ENCODE peak calls at places on chromosomes 13 and 19, in eight cellular contexts. B is endothelial cell, U is B cell, C is AG04450, E is dorsolateral prefrontal cortex, S is left lung, O is osteocyte, F is neural crest cell. D is an unnamed sample.

GRCh38 chr13:87089391-87089790 is 581.8 kb upstream of the SLITRK5 start:
- DNase-seq in O (no peak), S (no peak), E (no peak), U (no peak), F (no peak), C (peak), B (no peak), D (no peak)

GRCh38 chr19:10104665-10105221 is 1.4 kb upstream of the PPAN start:
- DNase-seq in U (peak), F (no peak), S (no peak), B (no peak), C (no peak), O (no peak), E (no peak), D (no peak)

GRCh38 chr19:10288662-10289166 is 1.0 kb upstream of the ICAM5 start:
- DNase-seq in C (no peak), S (no peak), E (no peak), U (no peak), F (peak), O (no peak), B (no peak), D (peak)

GRCh38 chr13:44267966-44268365 is 105.7 kb upstream of the SERP2 start:
- DNase-seq in F (no peak), O (no peak), E (no peak), S (no peak), U (no peak), B (no peak), C (peak), D (no peak)

GRCh38 chr19:53868892-53869804 is 1.5 kb downstream of the MYADM start:
- DNase-seq in S (peak), O (peak), F (peak), U (peak), B (peak), E (no peak), C (peak), D (peak)

GRCh38 chr19:2771786-2772674 is 11.0 kb downstream of the SGTA start:
- DNase-seq in F (no peak), U (no peak), E (no peak), O (no peak), C (no peak), B (no peak), S (no peak), D (no peak)

GRCh38 chr19:47687906-47688305 is 25.3 kb upstream of the EHD2 start:
- DNase-seq in C (no peak), F (no peak), O (no peak), S (no peak), E (no peak), U (no peak), B (no peak), D (no peak)

GRCh38 chr13:44972956-44973581 is 16.2 kb downstream of the NUFIP1 start:
- DNase-seq in U (no peak), E (no peak), F (no peak), S (no peak), C (no peak), B (no peak), O (no peak), D (no peak)

GRCh38 chr13:32624441-32624840 is 38.2 kb downstream of the PDS5B start:
- DNase-seq in F (no peak), O (no peak), E (no peak), B (no peak), U (no peak), S (no peak), C (no peak), D (no peak)

DNA sequence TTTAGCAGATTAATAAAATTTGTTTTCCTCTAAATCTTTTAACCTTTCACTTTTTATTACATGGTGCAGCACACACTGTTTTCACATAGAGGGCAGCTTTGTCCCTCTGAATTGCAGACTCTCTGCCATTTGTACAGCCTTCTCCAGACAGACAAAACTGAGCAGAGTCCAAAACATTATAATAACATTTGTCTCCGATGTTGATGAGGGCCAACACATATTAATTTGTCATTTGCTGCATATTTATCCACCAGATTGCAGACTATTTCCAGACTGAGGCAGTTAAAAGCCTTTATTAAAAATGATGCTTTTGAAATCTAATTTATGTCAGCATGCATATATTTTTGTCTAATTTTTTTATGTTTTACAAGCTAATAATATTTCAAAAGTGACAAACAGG is 1251.9 kb upstream of the SLC10A2 start:
- DNase-seq in O (no peak), S (no peak), B (no peak), F (no peak), U (no peak), C (no peak), E (no peak), D (no peak)
- TF ChIP-seq CTCF in O (peak), S (no peak), B (no peak), F (peak), U (no peak), C (peak), E (peak), D (no peak)

GRCh38 chr13:30676672-30677071 is 58.7 kb upstream of the ALOX5AP start:
- DNase-seq in U (no peak), B (no peak), C (no peak), O (no peak), S (no peak), E (no peak), F (no peak), D (no peak)
- TF ChIP-seq CTCF in U (no peak), B (no peak), C (peak), O (peak), S (no peak), E (no peak), F (peak), D (no peak)

DNA sequence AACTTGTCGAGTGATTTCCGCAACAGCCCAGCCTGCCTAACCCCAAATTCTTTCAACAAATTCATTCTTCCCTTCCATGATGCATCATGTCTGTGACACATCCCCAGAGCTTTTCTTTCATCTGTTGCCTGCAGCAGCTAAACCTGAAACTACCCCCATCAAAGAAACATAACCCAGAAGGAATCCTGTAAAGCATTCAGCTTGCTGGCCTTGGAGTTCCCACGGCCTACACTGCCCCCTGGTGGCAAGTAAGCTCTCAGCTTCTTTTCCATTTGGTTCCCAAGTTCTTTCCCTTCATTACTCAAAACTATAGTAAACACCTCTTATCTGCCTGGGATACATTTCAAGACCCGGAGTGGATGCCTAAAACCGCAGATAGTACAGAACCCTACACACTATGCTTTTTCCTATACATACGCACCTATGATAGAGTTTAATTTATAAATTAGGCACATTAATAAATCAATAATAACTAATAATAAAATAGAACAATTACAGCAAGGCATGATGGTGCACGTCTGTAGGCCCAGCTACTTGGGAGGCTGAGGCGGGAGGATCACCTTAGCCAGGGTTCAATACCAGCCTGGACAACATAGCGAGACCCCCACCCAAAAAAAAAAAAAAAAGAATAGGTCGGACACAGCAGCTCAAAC is 7.4 kb downstream of the ETHE1 start:
- DNase-seq in S (peak), C (peak), F (peak), O (peak), B (peak), U (peak), E (peak), D (peak)
- TF ChIP-seq CTCF in S (peak), C (peak), F (peak), O (peak), B (peak), U (peak), E (peak), D (peak)

DNA sequence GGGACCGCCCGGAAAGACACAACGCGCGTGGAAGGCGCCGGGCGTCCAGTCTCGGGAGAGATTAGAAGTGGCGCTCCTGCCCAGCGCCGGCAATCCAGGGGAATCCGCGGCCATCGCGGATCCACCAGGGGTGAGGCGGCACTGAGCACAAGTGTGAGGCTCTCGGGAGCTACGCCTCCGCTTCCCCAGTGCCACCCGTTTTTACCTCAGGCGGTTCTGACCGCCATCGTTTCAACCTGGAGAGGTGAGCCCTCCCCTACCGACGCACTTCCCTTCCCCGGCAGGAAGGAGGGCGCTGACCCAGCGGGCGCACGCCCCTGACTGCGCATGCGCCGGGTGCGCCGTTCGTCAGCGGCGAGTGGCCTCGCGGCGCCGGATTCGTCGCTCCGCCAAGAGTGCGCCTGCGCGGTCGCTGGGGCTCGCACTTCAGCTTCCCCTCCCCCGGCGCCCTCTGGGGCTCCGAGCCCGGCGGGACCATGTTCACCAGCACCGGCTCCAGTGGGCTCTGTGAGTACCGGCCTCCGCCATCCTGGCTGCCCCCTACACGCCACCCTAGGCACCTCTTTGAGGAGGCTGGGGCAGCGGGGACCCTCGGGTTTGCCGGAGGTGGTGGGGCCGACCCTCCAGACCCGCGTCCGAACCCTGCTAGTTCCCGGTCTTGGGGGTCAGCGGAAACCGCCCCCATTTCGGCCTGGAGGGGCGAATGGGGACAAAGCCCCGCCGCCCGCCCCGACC is at the start of gene UBAC2:
- DNase-seq in E (peak), S (peak), B (peak), U (peak), C (peak), F (peak), O (peak), D (peak)
- TF ChIP-seq CTCF in E (peak), S (no peak), B (no peak), U (no peak), C (peak), F (no peak), O (no peak), D (no peak)

DNA sequence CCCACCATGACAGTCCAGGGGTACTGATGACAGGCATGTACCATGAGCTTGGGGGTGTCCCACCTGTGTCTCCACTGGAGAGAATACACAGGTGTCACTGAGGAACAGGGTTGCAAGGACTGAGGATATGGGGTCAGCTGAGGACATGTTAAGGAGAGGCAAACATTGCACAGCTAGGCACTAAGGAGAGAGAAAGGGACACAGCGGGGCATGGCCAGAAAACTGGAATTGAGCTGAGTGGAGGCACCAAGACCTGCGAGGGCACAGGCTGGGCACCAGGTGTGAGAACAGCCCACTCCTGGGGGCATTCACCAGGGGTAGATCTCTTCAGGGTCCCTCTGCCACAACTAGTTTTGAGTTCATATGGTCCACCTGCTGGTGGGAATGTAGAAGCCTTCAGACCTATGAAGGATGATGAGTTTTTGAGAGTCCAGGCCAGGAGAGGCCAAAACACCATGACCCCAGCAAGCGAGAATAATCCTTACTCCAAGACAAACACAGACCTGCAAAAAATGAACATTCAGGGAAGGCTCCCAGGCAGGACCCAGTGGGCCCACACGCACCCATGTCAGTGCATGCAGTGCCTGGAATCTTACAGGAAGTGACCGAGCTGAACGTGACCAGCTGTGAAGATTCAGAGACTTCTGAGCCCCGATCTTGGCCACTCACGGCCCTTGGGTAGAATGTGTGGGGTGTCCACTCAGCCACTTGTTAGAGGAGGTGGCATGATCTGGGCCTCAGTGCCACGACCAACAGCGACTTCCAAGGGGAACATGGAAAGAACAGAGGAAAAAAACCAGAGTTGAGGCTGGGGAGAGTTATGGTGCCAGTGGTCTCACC is 1.4 kb upstream of the ZNF584 start:
- DNase-seq in U (no peak), E (no peak), O (no peak), S (no peak), B (no peak), C (no peak), F (no peak), D (peak)
- TF ChIP-seq CTCF in U (peak), E (no peak), O (peak), S (no peak), B (peak), C (peak), F (peak), D (peak)

DNA sequence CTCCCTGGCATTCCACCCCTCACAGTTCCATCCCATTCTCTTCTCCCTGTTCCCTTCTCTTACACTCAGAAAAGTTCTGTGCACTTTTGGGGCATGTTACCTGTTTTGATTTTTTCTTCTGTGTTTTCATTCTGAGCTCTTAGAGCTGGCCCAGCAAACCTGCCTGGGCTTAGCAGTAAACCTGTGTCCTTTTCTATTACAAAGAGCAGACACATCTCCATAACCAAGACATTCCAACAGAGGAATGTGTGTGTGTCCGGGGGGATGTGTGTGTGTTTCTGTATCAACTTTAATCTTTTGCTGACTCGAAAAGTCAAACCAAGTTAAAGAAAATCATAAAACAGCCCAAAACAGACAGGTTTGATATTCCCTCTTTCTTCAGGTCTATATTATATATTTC is 49.1 kb upstream of the SOX21 start:
- DNase-seq in C (no peak), B (no peak), F (no peak), E (no peak), O (no peak), U (no peak), S (no peak), D (no peak)
- TF ChIP-seq CTCF in C (no peak), B (no peak), F (no peak), E (no peak), O (no peak), U (no peak), S (no peak), D (no peak)

DNA sequence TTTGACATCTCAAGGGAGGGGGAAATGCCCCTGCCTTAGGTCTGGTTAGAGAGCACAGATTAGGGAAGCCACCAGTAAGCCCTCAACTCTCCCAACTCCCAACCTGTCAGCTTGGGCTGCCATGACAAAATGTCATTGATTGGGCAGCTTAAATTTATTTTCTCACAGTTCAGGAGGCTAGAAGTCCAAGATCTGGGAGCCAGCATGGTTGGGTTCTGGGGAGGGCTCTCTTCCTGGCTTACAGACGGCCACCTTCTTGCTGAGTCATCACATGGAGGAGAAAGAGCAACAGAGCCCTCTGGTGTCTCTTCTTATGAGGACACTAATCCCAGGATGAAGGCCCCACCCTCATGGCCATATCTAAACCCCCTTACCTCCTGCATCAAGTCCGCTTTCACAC is 24.2 kb downstream of the C19orf12 start:
- DNase-seq in B (no peak), F (no peak), U (peak), C (no peak), O (no peak), E (no peak), S (no peak), D (peak)
- TF ChIP-seq CTCF in B (no peak), F (peak), U (peak), C (no peak), O (peak), E (peak), S (no peak), D (no peak)

DNA sequence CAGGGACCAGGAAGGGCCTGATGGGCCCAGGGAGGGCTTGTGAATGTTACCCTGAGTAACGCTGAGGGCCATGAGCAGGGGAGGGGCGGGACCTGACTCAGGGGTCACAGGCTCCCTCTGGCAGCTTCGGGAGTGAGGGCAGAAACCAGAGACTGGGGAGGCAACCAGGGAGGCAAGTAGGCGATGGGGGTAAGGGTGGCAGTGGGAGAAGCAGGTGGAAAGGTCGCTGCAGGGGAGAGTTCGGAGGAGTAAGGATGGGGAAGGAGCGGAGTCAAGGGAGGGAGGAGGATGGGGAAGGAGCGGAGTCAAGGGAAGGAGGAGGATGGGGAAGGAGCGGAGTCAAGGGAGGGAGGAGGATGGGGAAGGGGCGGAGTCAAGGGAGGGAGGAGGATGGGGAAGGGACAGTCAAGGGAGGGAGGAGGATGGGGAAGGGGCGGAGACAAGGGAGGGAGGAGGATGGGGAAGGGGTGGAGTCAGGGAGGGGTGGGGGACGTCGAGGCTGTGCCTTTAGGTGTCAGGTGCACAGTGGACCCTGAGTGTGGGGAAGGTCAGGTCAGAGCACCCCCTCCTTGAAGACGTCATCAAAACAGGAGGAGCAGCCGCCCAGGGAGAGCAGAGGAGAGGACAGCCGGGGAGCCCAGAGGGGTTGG is 15.5 kb upstream of the B3GNT3 start:
- DNase-seq in U (no peak), S (peak), F (peak), E (no peak), C (no peak), O (no peak), B (no peak), D (no peak)
- TF ChIP-seq CTCF in U (no peak), S (no peak), F (no peak), E (no peak), C (no peak), O (no peak), B (no peak), D (no peak)

DNA sequence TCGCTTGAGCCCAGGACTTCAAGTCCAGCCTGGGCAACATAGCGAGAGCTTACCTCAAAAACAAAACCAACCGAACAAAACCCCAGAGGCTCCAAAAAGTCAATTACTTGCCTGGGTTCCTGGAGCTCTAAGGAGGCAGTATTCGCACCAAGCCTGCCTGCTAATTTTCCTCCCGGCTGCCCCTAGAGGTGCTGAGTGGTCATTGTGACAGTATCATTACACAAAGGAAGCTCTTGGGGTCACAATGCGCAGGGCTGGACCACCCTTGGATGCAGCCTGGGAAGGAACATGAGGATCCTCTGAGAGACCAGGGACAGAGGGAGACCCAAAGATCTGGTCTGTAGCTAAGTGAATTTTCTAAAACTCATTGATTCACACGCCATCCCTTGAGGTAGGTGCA is 8.5 kb upstream of the PEX11G start:
- DNase-seq in B (peak), U (no peak), F (no peak), O (no peak), C (no peak), S (no peak), E (no peak), D (peak)
- TF ChIP-seq CTCF in B (peak), U (peak), F (peak), O (peak), C (peak), S (no peak), E (peak), D (no peak)